ENCODE peak calls at places on chromosomes 6 and 20, in four cellular contexts. One of them, this sample, is unnamed. For H3K36me3, the result is how much of the 10 kb centered on the place peaks cover.

GRCh38 chr6:14354919-14355572 is 237.5 kb downstream of the CD83 start:
- DNase-seq in right lobe of liver: peak
- DNase-seq in heart right ventricle: peak
- DNase-seq in testis: no peak
- DNase-seq in this sample: no peak

GRCh38 chr20:21709535-21709904 is 4.1 kb downstream of the PAX1 start:
- DNase-seq in right lobe of liver: no peak
- DNase-seq in heart right ventricle: no peak
- DNase-seq in testis: no peak
- DNase-seq in this sample: peak

GRCh38 chr6:44921787-44922186 is 406.3 kb upstream of the RUNX2 start:
- DNase-seq in right lobe of liver: peak
- DNase-seq in heart right ventricle: peak
- DNase-seq in testis: no peak
- DNase-seq in this sample: no peak

GRCh38 chr6:13044390-13044789 is 283.9 kb downstream of the TBC1D7 start:
- DNase-seq in right lobe of liver: no peak
- DNase-seq in heart right ventricle: no peak
- DNase-seq in testis: peak
- DNase-seq in this sample: peak

GRCh38 chr6:111981441-111981840 is 72.5 kb upstream of the CCN6 start:
- DNase-seq in right lobe of liver: no peak
- DNase-seq in heart right ventricle: no peak
- DNase-seq in testis: no peak
- DNase-seq in this sample: no peak

GRCh38 chr6:148291876-148292275 is 50.8 kb upstream of the SASH1 start:
- DNase-seq in right lobe of liver: no peak
- DNase-seq in heart right ventricle: no peak
- DNase-seq in testis: no peak
- DNase-seq in this sample: no peak

GRCh38 chr20:11499235-11499634 is 418.5 kb upstream of the BTBD3 start:
- DNase-seq in right lobe of liver: no peak
- DNase-seq in heart right ventricle: no peak
- DNase-seq in testis: no peak
- DNase-seq in this sample: no peak

GRCh38 chr20:47202765-47203667 is 153.5 kb downstream of the ZMYND8 start:
- DNase-seq in right lobe of liver: no peak
- DNase-seq in heart right ventricle: no peak
- DNase-seq in testis: no peak
- DNase-seq in this sample: no peak

GRCh38 chr20:55004044-55004443 is 528.7 kb downstream of the DOK5 start:
- DNase-seq in right lobe of liver: no peak
- DNase-seq in heart right ventricle: no peak
- DNase-seq in testis: no peak
- DNase-seq in this sample: no peak

GRCh38 chr20:34507661-34508060 is 8.6 kb upstream of the DYNLRB1 start:
- DNase-seq in right lobe of liver: no peak
- DNase-seq in heart right ventricle: no peak
- DNase-seq in testis: no peak
- DNase-seq in this sample: no peak

GRCh38 chr6:235763-236360 is 56.4 kb upstream of the DUSP22 start:
- DNase-seq in right lobe of liver: no peak
- DNase-seq in heart right ventricle: no peak
- DNase-seq in testis: no peak
- DNase-seq in this sample: no peak

GRCh38 chr20:58511364-58511763 is 3.8 kb downstream of the APCDD1L start:
- DNase-seq in right lobe of liver: no peak
- DNase-seq in heart right ventricle: no peak
- DNase-seq in testis: no peak
- DNase-seq in this sample: no peak

GRCh38 chr20:15317546-15318242 is 980.3 kb upstream of the FLRT3 start:
- DNase-seq in right lobe of liver: no peak
- DNase-seq in heart right ventricle: no peak
- DNase-seq in testis: no peak
- DNase-seq in this sample: no peak

GRCh38 chr6:135902756-135903331 is 51.3 kb downstream of the PDE7B start:
- DNase-seq in right lobe of liver: no peak
- DNase-seq in heart right ventricle: no peak
- DNase-seq in testis: no peak
- DNase-seq in this sample: no peak

GRCh38 chr6:90241229-90241873 is 55.3 kb downstream of the BACH2 start:
- DNase-seq in right lobe of liver: no peak
- DNase-seq in heart right ventricle: no peak
- DNase-seq in testis: no peak
- DNase-seq in this sample: peak

GRCh38 chr6:45423111-45423900 is 45.6 kb upstream of the SUPT3H start:
- DNase-seq in right lobe of liver: peak
- DNase-seq in heart right ventricle: peak
- DNase-seq in testis: peak
- DNase-seq in this sample: peak

GRCh38 chr6:6588924-6589696 is 590 bp downstream of the LY86 start:
- DNase-seq in right lobe of liver: no peak
- DNase-seq in heart right ventricle: no peak
- DNase-seq in testis: no peak
- DNase-seq in this sample: no peak
- H3K4me3 ChIP-seq in right lobe of liver: no peak
- H3K4me3 ChIP-seq in heart right ventricle: peak
- H3K4me3 ChIP-seq in testis: no peak
- H3K4me3 ChIP-seq in this sample: no peak

DNA sequence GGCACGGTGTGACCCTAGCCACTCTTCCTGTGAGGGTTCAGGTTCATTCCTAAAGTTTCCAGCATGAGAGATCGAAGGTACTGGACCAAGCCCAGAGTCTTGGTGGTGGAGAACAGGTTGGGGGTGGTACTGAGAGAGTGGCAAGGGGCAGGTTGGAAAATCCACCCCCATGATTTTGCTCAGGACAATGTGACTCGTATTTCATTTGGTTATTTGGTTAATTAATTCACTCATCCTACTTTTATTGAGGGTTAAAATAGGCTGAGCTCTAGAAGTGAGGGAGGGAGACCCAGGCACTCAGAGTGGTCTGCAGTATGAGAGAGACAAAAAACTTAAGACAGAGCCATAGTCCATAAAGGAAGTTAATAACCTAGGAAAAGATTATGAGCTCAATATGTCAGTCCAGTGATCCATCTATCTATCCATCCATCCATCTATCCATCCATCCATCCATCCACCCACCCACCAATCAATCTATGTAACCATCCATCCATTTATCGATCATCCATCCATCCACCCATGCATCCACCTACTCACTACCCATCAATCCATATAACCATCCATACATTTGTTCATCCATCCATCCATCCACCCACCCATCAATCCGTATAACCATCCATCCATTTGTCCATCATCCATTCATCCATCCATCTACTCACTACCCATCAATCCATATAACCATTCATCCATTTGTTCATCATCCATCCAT is 6.7 kb upstream of the BPIFB6 start:
- DNase-seq in right lobe of liver: no peak
- DNase-seq in heart right ventricle: no peak
- DNase-seq in testis: no peak
- DNase-seq in this sample: no peak
- H3K36me3 ChIP-seq in right lobe of liver: under half
- H3K36me3 ChIP-seq in heart right ventricle: under half
- H3K36me3 ChIP-seq in testis: under half
- H3K36me3 ChIP-seq in this sample: under half

GRCh38 chr6:166589786-166590574 is 3.5 kb upstream of the RAMACL start:
- DNase-seq in right lobe of liver: no peak
- DNase-seq in heart right ventricle: no peak
- DNase-seq in testis: no peak
- DNase-seq in this sample: no peak
- H3K4me3 ChIP-seq in right lobe of liver: no peak
- H3K4me3 ChIP-seq in heart right ventricle: no peak
- H3K4me3 ChIP-seq in testis: no peak
- H3K4me3 ChIP-seq in this sample: no peak

GRCh38 chr6:78984225-78984950 is 93.7 kb downstream of the PHIP start:
- DNase-seq in right lobe of liver: no peak
- DNase-seq in heart right ventricle: no peak
- DNase-seq in testis: no peak
- DNase-seq in this sample: no peak
- H3K36me3 ChIP-seq in right lobe of liver: under half
- H3K36me3 ChIP-seq in heart right ventricle: under half
- H3K36me3 ChIP-seq in testis: under half
- H3K36me3 ChIP-seq in this sample: under half

GRCh38 chr6:154736613-154737259 is 3.5 kb downstream of the SCAF8 start:
- DNase-seq in right lobe of liver: no peak
- DNase-seq in heart right ventricle: no peak
- DNase-seq in testis: no peak
- DNase-seq in this sample: no peak

GRCh38 chr6:154731296-154732218 is 1.7 kb upstream of the SCAF8 start:
- DNase-seq in right lobe of liver: no peak
- DNase-seq in heart right ventricle: no peak
- DNase-seq in testis: no peak
- DNase-seq in this sample: peak

GRCh38 chr6:154733610-154734379 is 579 bp downstream of the SCAF8 start:
- DNase-seq in right lobe of liver: peak
- DNase-seq in heart right ventricle: peak
- DNase-seq in testis: peak
- DNase-seq in this sample: peak

GRCh38 chr6:154732824-154733609 is at the start of gene SCAF8:
- DNase-seq in right lobe of liver: peak
- DNase-seq in heart right ventricle: peak
- DNase-seq in testis: peak
- DNase-seq in this sample: peak

DNA sequence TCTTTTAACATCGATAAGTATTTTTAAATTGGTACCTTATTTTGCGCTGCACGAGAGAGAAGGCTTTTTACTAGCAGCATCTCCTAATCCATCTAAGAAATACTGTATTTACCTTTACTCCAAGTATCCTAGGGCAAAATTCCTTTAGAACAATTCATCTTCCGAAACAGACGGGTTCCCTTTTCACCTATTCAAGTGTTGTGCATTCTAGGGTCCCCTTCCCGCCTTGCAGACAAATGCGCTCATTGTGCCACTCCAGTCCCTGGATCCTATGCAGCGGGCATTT is 735 bp upstream of the SCAF8 start:
- DNase-seq in right lobe of liver: no peak
- DNase-seq in heart right ventricle: no peak
- DNase-seq in testis: no peak
- DNase-seq in this sample: peak
- H3K4me3 ChIP-seq in right lobe of liver: peak
- H3K4me3 ChIP-seq in heart right ventricle: peak
- H3K4me3 ChIP-seq in testis: peak
- H3K4me3 ChIP-seq in this sample: peak

DNA sequence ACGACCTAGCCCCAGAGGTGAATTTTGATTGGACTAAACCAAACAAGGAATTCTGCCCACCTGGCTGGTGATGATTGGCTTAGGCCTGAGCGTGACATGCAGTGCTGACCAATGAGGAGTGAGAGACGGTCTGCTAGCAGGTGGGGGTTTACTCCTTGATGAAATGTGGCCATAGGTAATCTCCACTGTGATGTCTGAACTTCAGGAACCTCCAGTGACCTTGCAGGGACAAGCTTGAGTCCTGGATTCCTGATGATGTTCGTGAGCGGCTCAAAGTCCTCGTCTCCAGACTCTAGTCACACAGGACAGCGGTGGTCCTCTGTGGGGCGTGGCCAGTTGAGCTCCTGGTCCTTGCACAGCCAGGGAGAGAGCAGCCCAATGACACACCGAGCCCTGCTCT is 8.4 kb downstream of the VSX1 start:
- DNase-seq in right lobe of liver: no peak
- DNase-seq in heart right ventricle: no peak
- DNase-seq in testis: peak
- DNase-seq in this sample: no peak
- H3K36me3 ChIP-seq in right lobe of liver: under half
- H3K36me3 ChIP-seq in heart right ventricle: under half
- H3K36me3 ChIP-seq in testis: under half
- H3K36me3 ChIP-seq in this sample: under half

DNA sequence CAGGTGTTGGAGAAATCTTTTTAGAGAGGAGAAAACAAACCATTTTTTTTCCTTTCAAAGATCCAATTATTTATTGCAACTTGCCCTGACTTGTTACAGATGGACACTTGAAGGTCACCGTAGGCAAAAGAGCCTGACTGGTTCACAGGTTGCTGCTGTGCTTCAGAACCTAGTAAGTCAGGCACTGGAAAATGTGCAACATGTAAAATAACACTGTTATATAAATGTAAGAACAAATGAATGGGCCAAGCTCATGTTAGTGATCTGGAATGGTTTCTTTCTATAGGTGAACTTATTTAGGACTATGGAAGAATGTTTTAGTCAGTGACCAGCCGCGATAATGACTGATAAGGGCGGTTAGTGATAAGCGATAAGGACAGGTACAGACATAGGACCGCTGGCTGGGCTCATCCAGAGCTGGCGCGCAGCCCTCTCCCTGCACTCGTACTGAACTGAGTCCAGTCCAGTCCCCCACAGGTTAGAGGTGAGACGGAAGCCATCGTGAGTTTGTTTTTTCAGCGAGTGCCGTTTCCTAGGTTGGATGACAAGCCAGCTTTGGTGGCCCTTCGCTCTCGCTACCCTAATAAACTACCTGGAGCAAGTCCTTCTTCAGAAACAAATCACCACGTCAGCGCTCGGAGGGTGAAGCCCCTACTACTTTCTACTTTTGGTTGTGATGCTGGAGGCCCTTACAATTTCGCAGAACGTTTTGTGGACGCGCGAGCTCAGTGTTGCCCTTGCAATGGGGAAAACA is 94.4 kb upstream of the PRDM1 start:
- DNase-seq in right lobe of liver: peak
- DNase-seq in heart right ventricle: no peak
- DNase-seq in testis: peak
- DNase-seq in this sample: peak
- H3K4me3 ChIP-seq in right lobe of liver: peak
- H3K4me3 ChIP-seq in heart right ventricle: peak
- H3K4me3 ChIP-seq in testis: peak
- H3K4me3 ChIP-seq in this sample: peak

This sample was measured in H7.